ENCODE peak calls at places on chromosomes 7 and 10, in seven cellular contexts. One of them, this sample, is unnamed.

GRCh38 chr10:132141526-132142395 is 45.0 kb upstream of the DPYSL4 start:
- DNase-seq in activated CD4-positive, alpha-beta T cell treated with anti-CD3 and anti-CD28 coated beads, Interleukin-2, amount 50 U/mL, for 48 hours: no peak
- DNase-seq in CD4-positive, alpha-beta T cell: no peak
- DNase-seq in LoVo: no peak
- DNase-seq in astrocyte: no peak
- DNase-seq in CD8-positive, alpha-beta memory T cell: no peak
- DNase-seq in progenitor cell of endocrine pancreas: no peak
- DNase-seq in this sample: no peak

GRCh38 chr7:142338633-142339501 is 81.0 kb upstream of the PRSS58 start:
- DNase-seq in activated CD4-positive, alpha-beta T cell treated with anti-CD3 and anti-CD28 coated beads, Interleukin-2, amount 50 U/mL, for 48 hours: no peak
- DNase-seq in CD4-positive, alpha-beta T cell: no peak
- DNase-seq in LoVo: no peak
- DNase-seq in astrocyte: no peak
- DNase-seq in CD8-positive, alpha-beta memory T cell: no peak
- DNase-seq in progenitor cell of endocrine pancreas: no peak
- DNase-seq in this sample: no peak

GRCh38 chr7:125568799-125569198 is 639.2 kb upstream of the POT1 start:
- DNase-seq in activated CD4-positive, alpha-beta T cell treated with anti-CD3 and anti-CD28 coated beads, Interleukin-2, amount 50 U/mL, for 48 hours: no peak
- DNase-seq in CD4-positive, alpha-beta T cell: no peak
- DNase-seq in LoVo: no peak
- DNase-seq in astrocyte: no peak
- DNase-seq in CD8-positive, alpha-beta memory T cell: no peak
- DNase-seq in progenitor cell of endocrine pancreas: no peak
- DNase-seq in this sample: no peak

GRCh38 chr10:102202386-102202785 is 23.7 kb upstream of the ELOVL3 start:
- DNase-seq in activated CD4-positive, alpha-beta T cell treated with anti-CD3 and anti-CD28 coated beads, Interleukin-2, amount 50 U/mL, for 48 hours: no peak
- DNase-seq in CD4-positive, alpha-beta T cell: no peak
- DNase-seq in LoVo: no peak
- DNase-seq in astrocyte: no peak
- DNase-seq in CD8-positive, alpha-beta memory T cell: no peak
- DNase-seq in progenitor cell of endocrine pancreas: no peak
- DNase-seq in this sample: no peak

GRCh38 chr7:77441046-77441445 is 24.9 kb upstream of the GSAP start:
- DNase-seq in activated CD4-positive, alpha-beta T cell treated with anti-CD3 and anti-CD28 coated beads, Interleukin-2, amount 50 U/mL, for 48 hours: no peak
- DNase-seq in CD4-positive, alpha-beta T cell: no peak
- DNase-seq in LoVo: no peak
- DNase-seq in astrocyte: no peak
- DNase-seq in CD8-positive, alpha-beta memory T cell: no peak
- DNase-seq in progenitor cell of endocrine pancreas: no peak
- DNase-seq in this sample: no peak

GRCh38 chr7:53306846-53307245 is 271.4 kb downstream of the POM121L12 start:
- DNase-seq in activated CD4-positive, alpha-beta T cell treated with anti-CD3 and anti-CD28 coated beads, Interleukin-2, amount 50 U/mL, for 48 hours: no peak
- DNase-seq in CD4-positive, alpha-beta T cell: no peak
- DNase-seq in LoVo: no peak
- DNase-seq in astrocyte: no peak
- DNase-seq in CD8-positive, alpha-beta memory T cell: no peak
- DNase-seq in progenitor cell of endocrine pancreas: no peak
- DNase-seq in this sample: no peak

GRCh38 chr7:116863168-116863670 is 832 bp downstream of the CAPZA2 start:
- DNase-seq in activated CD4-positive, alpha-beta T cell treated with anti-CD3 and anti-CD28 coated beads, Interleukin-2, amount 50 U/mL, for 48 hours: no peak
- DNase-seq in CD4-positive, alpha-beta T cell: no peak
- DNase-seq in LoVo: no peak
- DNase-seq in astrocyte: no peak
- DNase-seq in CD8-positive, alpha-beta memory T cell: no peak
- DNase-seq in progenitor cell of endocrine pancreas: peak
- DNase-seq in this sample: peak

GRCh38 chr10:93061594-93062498 is 1.2 kb downstream of the CYP26C1 start:
- DNase-seq in activated CD4-positive, alpha-beta T cell treated with anti-CD3 and anti-CD28 coated beads, Interleukin-2, amount 50 U/mL, for 48 hours: no peak
- DNase-seq in CD4-positive, alpha-beta T cell: no peak
- DNase-seq in LoVo: no peak
- DNase-seq in astrocyte: peak
- DNase-seq in CD8-positive, alpha-beta memory T cell: no peak
- DNase-seq in progenitor cell of endocrine pancreas: no peak
- DNase-seq in this sample: no peak

GRCh38 chr10:79981673-79982485 is 33.0 kb upstream of the SFTPD start:
- DNase-seq in activated CD4-positive, alpha-beta T cell treated with anti-CD3 and anti-CD28 coated beads, Interleukin-2, amount 50 U/mL, for 48 hours: peak
- DNase-seq in CD4-positive, alpha-beta T cell: no peak
- DNase-seq in LoVo: peak
- DNase-seq in astrocyte: peak
- DNase-seq in CD8-positive, alpha-beta memory T cell: no peak
- DNase-seq in progenitor cell of endocrine pancreas: peak
- DNase-seq in this sample: peak

GRCh38 chr7:476736-477360 is 42.8 kb downstream of the PDGFA start:
- DNase-seq in activated CD4-positive, alpha-beta T cell treated with anti-CD3 and anti-CD28 coated beads, Interleukin-2, amount 50 U/mL, for 48 hours: no peak
- DNase-seq in CD4-positive, alpha-beta T cell: no peak
- DNase-seq in LoVo: no peak
- DNase-seq in astrocyte: no peak
- DNase-seq in CD8-positive, alpha-beta memory T cell: no peak
- DNase-seq in progenitor cell of endocrine pancreas: no peak
- DNase-seq in this sample: no peak

GRCh38 chr7:102286237-102287081 is at the start of gene SH2B2:
- DNase-seq in activated CD4-positive, alpha-beta T cell treated with anti-CD3 and anti-CD28 coated beads, Interleukin-2, amount 50 U/mL, for 48 hours: peak
- DNase-seq in CD4-positive, alpha-beta T cell: no peak
- DNase-seq in LoVo: peak
- DNase-seq in astrocyte: peak
- DNase-seq in CD8-positive, alpha-beta memory T cell: no peak
- DNase-seq in progenitor cell of endocrine pancreas: peak
- DNase-seq in this sample: peak

GRCh38 chr10:6151087-6151977 is 51.4 kb upstream of the PFKFB3 start:
- DNase-seq in activated CD4-positive, alpha-beta T cell treated with anti-CD3 and anti-CD28 coated beads, Interleukin-2, amount 50 U/mL, for 48 hours: peak
- DNase-seq in CD4-positive, alpha-beta T cell: no peak
- DNase-seq in LoVo: no peak
- DNase-seq in astrocyte: peak
- DNase-seq in CD8-positive, alpha-beta memory T cell: no peak
- DNase-seq in progenitor cell of endocrine pancreas: peak
- DNase-seq in this sample: peak

GRCh38 chr7:4797858-4798705 is 22.7 kb downstream of the AP5Z1 start:
- DNase-seq in activated CD4-positive, alpha-beta T cell treated with anti-CD3 and anti-CD28 coated beads, Interleukin-2, amount 50 U/mL, for 48 hours: peak
- DNase-seq in CD4-positive, alpha-beta T cell: peak
- DNase-seq in LoVo: peak
- DNase-seq in astrocyte: no peak
- DNase-seq in CD8-positive, alpha-beta memory T cell: peak
- DNase-seq in progenitor cell of endocrine pancreas: peak
- DNase-seq in this sample: peak

GRCh38 chr7:2670720-2671391 is 17.1 kb upstream of the AMZ1 start:
- DNase-seq in activated CD4-positive, alpha-beta T cell treated with anti-CD3 and anti-CD28 coated beads, Interleukin-2, amount 50 U/mL, for 48 hours: peak
- DNase-seq in CD4-positive, alpha-beta T cell: peak
- DNase-seq in LoVo: peak
- DNase-seq in astrocyte: no peak
- DNase-seq in CD8-positive, alpha-beta memory T cell: peak
- DNase-seq in progenitor cell of endocrine pancreas: peak
- DNase-seq in this sample: peak

GRCh38 chr10:111598433-111599059 is 521.7 kb downstream of the ADRA2A start:
- DNase-seq in activated CD4-positive, alpha-beta T cell treated with anti-CD3 and anti-CD28 coated beads, Interleukin-2, amount 50 U/mL, for 48 hours: peak
- DNase-seq in CD4-positive, alpha-beta T cell: peak
- DNase-seq in LoVo: peak
- DNase-seq in astrocyte: peak
- DNase-seq in CD8-positive, alpha-beta memory T cell: peak
- DNase-seq in progenitor cell of endocrine pancreas: peak
- DNase-seq in this sample: peak

GRCh38 chr10:15255961-15256360 is 87.5 kb upstream of the NMT2 start:
- DNase-seq in activated CD4-positive, alpha-beta T cell treated with anti-CD3 and anti-CD28 coated beads, Interleukin-2, amount 50 U/mL, for 48 hours: no peak
- DNase-seq in CD4-positive, alpha-beta T cell: no peak
- DNase-seq in LoVo: no peak
- DNase-seq in astrocyte: no peak
- DNase-seq in CD8-positive, alpha-beta memory T cell: no peak
- DNase-seq in progenitor cell of endocrine pancreas: no peak
- DNase-seq in this sample: no peak

GRCh38 chr7:132655071-132655761 is 78.9 kb upstream of the PLXNA4 start:
- DNase-seq in activated CD4-positive, alpha-beta T cell treated with anti-CD3 and anti-CD28 coated beads, Interleukin-2, amount 50 U/mL, for 48 hours: peak
- DNase-seq in CD4-positive, alpha-beta T cell: peak
- DNase-seq in LoVo: no peak
- DNase-seq in astrocyte: peak
- DNase-seq in CD8-positive, alpha-beta memory T cell: no peak
- DNase-seq in progenitor cell of endocrine pancreas: no peak
- DNase-seq in this sample: peak

GRCh38 chr7:112162161-112163020 is 43.8 kb downstream of the DOCK4 start:
- DNase-seq in activated CD4-positive, alpha-beta T cell treated with anti-CD3 and anti-CD28 coated beads, Interleukin-2, amount 50 U/mL, for 48 hours: no peak
- DNase-seq in CD4-positive, alpha-beta T cell: no peak
- DNase-seq in LoVo: no peak
- DNase-seq in astrocyte: peak
- DNase-seq in CD8-positive, alpha-beta memory T cell: no peak
- DNase-seq in progenitor cell of endocrine pancreas: no peak
- DNase-seq in this sample: no peak

GRCh38 chr7:129644634-129645230 is 33.2 kb downstream of the NRF1 start:
- DNase-seq in activated CD4-positive, alpha-beta T cell treated with anti-CD3 and anti-CD28 coated beads, Interleukin-2, amount 50 U/mL, for 48 hours: no peak
- DNase-seq in CD4-positive, alpha-beta T cell: no peak
- DNase-seq in LoVo: peak
- DNase-seq in astrocyte: peak
- DNase-seq in CD8-positive, alpha-beta memory T cell: no peak
- DNase-seq in progenitor cell of endocrine pancreas: no peak
- DNase-seq in this sample: no peak

GRCh38 chr10:100725041-100725440 is 20.3 kb upstream of the PAX2 start:
- DNase-seq in activated CD4-positive, alpha-beta T cell treated with anti-CD3 and anti-CD28 coated beads, Interleukin-2, amount 50 U/mL, for 48 hours: no peak
- DNase-seq in CD4-positive, alpha-beta T cell: no peak
- DNase-seq in LoVo: no peak
- DNase-seq in astrocyte: peak
- DNase-seq in CD8-positive, alpha-beta memory T cell: no peak
- DNase-seq in progenitor cell of endocrine pancreas: no peak
- DNase-seq in this sample: no peak

GRCh38 chr7:55074008-55074499 is 55.2 kb downstream of the EGFR start:
- DNase-seq in activated CD4-positive, alpha-beta T cell treated with anti-CD3 and anti-CD28 coated beads, Interleukin-2, amount 50 U/mL, for 48 hours: peak
- DNase-seq in CD4-positive, alpha-beta T cell: peak
- DNase-seq in LoVo: peak
- DNase-seq in astrocyte: peak
- DNase-seq in CD8-positive, alpha-beta memory T cell: peak
- DNase-seq in progenitor cell of endocrine pancreas: no peak
- DNase-seq in this sample: peak

GRCh38 chr10:112092529-112092928 is 91.0 kb downstream of the GPAM start:
- DNase-seq in activated CD4-positive, alpha-beta T cell treated with anti-CD3 and anti-CD28 coated beads, Interleukin-2, amount 50 U/mL, for 48 hours: no peak
- DNase-seq in CD4-positive, alpha-beta T cell: no peak
- DNase-seq in LoVo: peak
- DNase-seq in astrocyte: no peak
- DNase-seq in CD8-positive, alpha-beta memory T cell: no peak
- DNase-seq in progenitor cell of endocrine pancreas: no peak
- DNase-seq in this sample: no peak

GRCh38 chr7:135706858-135707569 is 21.0 kb downstream of the SLC13A4 start:
- DNase-seq in activated CD4-positive, alpha-beta T cell treated with anti-CD3 and anti-CD28 coated beads, Interleukin-2, amount 50 U/mL, for 48 hours: no peak
- DNase-seq in CD4-positive, alpha-beta T cell: no peak
- DNase-seq in LoVo: no peak
- DNase-seq in astrocyte: no peak
- DNase-seq in CD8-positive, alpha-beta memory T cell: no peak
- DNase-seq in progenitor cell of endocrine pancreas: no peak
- DNase-seq in this sample: no peak

GRCh38 chr10:77360121-77360520 is 277.5 kb downstream of the KCNMA1 start:
- DNase-seq in activated CD4-positive, alpha-beta T cell treated with anti-CD3 and anti-CD28 coated beads, Interleukin-2, amount 50 U/mL, for 48 hours: no peak
- DNase-seq in CD4-positive, alpha-beta T cell: no peak
- DNase-seq in LoVo: no peak
- DNase-seq in astrocyte: no peak
- DNase-seq in CD8-positive, alpha-beta memory T cell: no peak
- DNase-seq in progenitor cell of endocrine pancreas: no peak
- DNase-seq in this sample: no peak